ENCODE peak calls at places on chromosomes 12 and 14, in six cellular contexts. W is body of pancreas, I is MM.1S, H is cardiac muscle cell, X is spleen, V is IMR-90. D is an unnamed sample.

GRCh38 chr12:66020481-66020880 is 110.1 kb downstream of the LLPH start:
- DNase-seq in W (no peak), I (no peak), H (no peak), X (no peak), V (no peak), D (no peak)

GRCh38 chr12:105523164-105524057 is 192.9 kb downstream of the C12orf75 start:
- DNase-seq in W (peak), I (no peak), H (peak), X (no peak), V (peak), D (peak)

GRCh38 chr12:29983917-29984316 is 200.2 kb upstream of the TMTC1 start:
- DNase-seq in W (no peak), I (no peak), H (no peak), X (no peak), V (no peak), D (no peak)

GRCh38 chr12:52350786-52351185 is 16.5 kb downstream of the KRT85 start:
- DNase-seq in W (peak), I (no peak), H (no peak), X (no peak), V (no peak), D (no peak)

GRCh38 chr12:20808521-20808920 is 2.0 kb upstream of the SLCO1B3 start:
- DNase-seq in W (no peak), I (no peak), H (no peak), X (no peak), V (no peak), D (no peak)

GRCh38 chr12:108729612-108730336 is 1.5 kb downstream of the CORO1C start:
- DNase-seq in W (no peak), I (no peak), H (peak), X (no peak), V (no peak), D (peak)

GRCh38 chr12:50234347-50234746 is 49.0 kb downstream of the LIMA1 start:
- DNase-seq in W (no peak), I (no peak), H (no peak), X (no peak), V (no peak), D (no peak)

GRCh38 chr12:26696048-26696612 is 136.9 kb downstream of the ITPR2 start:
- DNase-seq in W (no peak), I (no peak), H (peak), X (no peak), V (no peak), D (no peak)

GRCh38 chr12:107122452-107122958 is 29.2 kb upstream of the CRY1 start:
- DNase-seq in W (no peak), I (no peak), H (no peak), X (no peak), V (no peak), D (no peak)

GRCh38 chr14:57382283-57382682 is 8.1 kb upstream of the NAA30 start:
- DNase-seq in W (no peak), I (no peak), H (peak), X (no peak), V (peak), D (peak)

GRCh38 chr12:99019798-99020197 is 374.7 kb downstream of the APAF1 start:
- DNase-seq in W (no peak), I (no peak), H (no peak), X (no peak), V (no peak), D (no peak)

GRCh38 chr14:68664225-68664681 is 128.6 kb downstream of the ZFP36L1 start:
- DNase-seq in W (no peak), I (no peak), H (no peak), X (no peak), V (peak), D (peak)

GRCh38 chr12:32854097-32854496 is 42.5 kb downstream of the PKP2 start:
- DNase-seq in W (no peak), I (no peak), H (peak), X (no peak), V (no peak), D (no peak)

GRCh38 chr12:57110189-57111045 is 745 bp downstream of the STAT6 start:
- DNase-seq in W (peak), I (peak), H (peak), X (peak), V (peak), D (peak)

GRCh38 chr12:122204829-122205589 is 1.5 kb downstream of the B3GNT4 start:
- DNase-seq in W (no peak), I (no peak), H (no peak), X (no peak), V (no peak), D (no peak)

GRCh38 chr12:1912580-1913376 is 5.7 kb downstream of the CACNA2D4 start:
- DNase-seq in W (no peak), I (no peak), H (no peak), X (peak), V (no peak), D (peak)

GRCh38 chr12:50542448-50542847 is 37.7 kb downstream of the DIP2B start:
- DNase-seq in W (no peak), I (no peak), H (no peak), X (no peak), V (peak), D (peak)

GRCh38 chr12:31274520-31275300 is 51.2 kb downstream of the SINHCAF start:
- DNase-seq in W (no peak), I (no peak), H (peak), X (no peak), V (no peak), D (no peak)

GRCh38 chr14:104874571-104875411 is 9.7 kb downstream of the CEP170B start:
- DNase-seq in W (peak), I (no peak), H (no peak), X (no peak), V (no peak), D (no peak)

GRCh38 chr12:12357697-12358476 is 1.0 kb downstream of the BORCS5 start:
- DNase-seq in W (no peak), I (peak), H (peak), X (no peak), V (peak), D (peak)

GRCh38 chr12:117189725-117190209 is 503 bp downstream of the FBXO21 start:
- DNase-seq in W (peak), I (no peak), H (peak), X (peak), V (peak), D (peak)

GRCh38 chr14:52015411-52016030 is 26.2 kb downstream of the RTRAF start:
- DNase-seq in W (peak), I (no peak), H (peak), X (no peak), V (peak), D (no peak)

GRCh38 chr14:102182190-102182589 is 42.5 kb downstream of the WDR20 start:
- DNase-seq in W (no peak), I (no peak), H (peak), X (no peak), V (peak), D (peak)

GRCh38 chr12:751828-752672 is at the start of gene WNK1:
- DNase-seq in W (peak), I (peak), H (peak), X (peak), V (peak), D (peak)

GRCh38 chr12:751192-751827 is 1.1 kb upstream of the WNK1 start:
- DNase-seq in W (peak), I (peak), H (peak), X (peak), V (peak), D (peak)

GRCh38 chr12:753401-754237 is 1.2 kb downstream of the WNK1 start:
- DNase-seq in W (peak), I (peak), H (peak), X (peak), V (no peak), D (no peak)

GRCh38 chr12:754238-754816 is 1.9 kb downstream of the WNK1 start:
- DNase-seq in W (peak), I (no peak), H (peak), X (no peak), V (no peak), D (no peak)

DNA sequence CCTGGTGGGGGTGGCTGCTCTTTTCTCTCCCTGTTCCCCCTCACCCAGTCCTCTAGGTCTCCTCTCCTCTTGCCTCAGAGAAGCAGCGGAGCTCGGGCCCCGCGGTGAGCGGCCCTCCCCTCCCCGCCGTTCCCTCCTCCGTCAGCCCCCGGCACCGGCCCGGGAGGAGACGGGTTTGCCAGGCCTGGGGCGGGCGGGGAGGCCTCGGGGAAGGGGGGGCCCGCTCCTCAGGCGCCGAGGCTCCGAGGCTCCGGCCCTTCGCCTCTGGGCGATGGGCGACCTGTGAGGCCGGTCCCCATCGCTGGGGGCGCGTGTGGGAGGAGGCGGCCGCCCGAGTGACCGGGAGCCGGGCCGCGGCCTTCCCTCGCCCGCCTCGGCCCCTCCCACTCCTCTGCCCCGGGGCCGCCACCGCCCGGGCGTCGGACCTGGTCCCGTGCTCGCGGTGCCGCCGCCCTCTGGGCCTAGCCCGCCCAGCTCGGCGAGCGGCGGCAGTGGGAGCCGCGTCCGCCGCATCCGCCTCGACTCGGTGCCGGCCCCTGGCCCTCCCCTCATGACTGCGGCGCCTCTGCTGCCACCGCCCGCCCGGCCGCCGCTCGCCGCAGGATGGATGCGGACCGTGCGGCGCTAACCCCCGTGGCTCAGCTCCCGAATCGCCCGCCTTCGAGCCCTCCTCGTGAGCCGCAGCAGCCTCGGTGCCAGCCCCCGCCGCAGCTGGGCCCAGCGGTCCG is 458 bp downstream of the WNK1 start:
- DNase-seq in W (peak), I (peak), H (peak), X (peak), V (peak), D (no peak)
- TF ChIP-seq CTCF in W (peak), I (no peak), H (no peak), X (peak), V (peak), D (peak)

DNA sequence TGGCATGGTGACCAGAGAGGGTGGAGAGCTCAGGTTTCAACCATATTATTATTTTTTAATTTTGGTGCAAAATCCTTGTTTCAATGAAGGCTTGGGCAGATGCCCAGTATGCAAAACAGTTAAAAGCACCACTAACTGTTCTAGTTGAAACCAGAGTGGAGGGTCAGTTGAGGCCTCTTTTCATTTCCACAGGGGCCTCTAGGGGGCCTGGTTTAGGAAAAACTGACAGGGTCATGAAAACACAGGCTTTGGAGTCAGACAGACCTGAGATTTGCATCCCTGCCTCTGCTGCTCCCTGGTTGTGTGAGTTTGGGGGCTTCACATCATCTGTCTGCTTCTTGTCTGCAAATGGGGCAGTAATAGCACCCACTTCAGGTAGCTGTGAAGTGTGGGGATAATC is 3.3 kb upstream of the RPH3A start:
- DNase-seq in W (no peak), I (no peak), H (no peak), X (no peak), V (no peak), D (no peak)
- TF ChIP-seq CTCF in W (no peak), I (no peak), H (no peak), X (no peak), V (no peak), D (no peak)

DNA sequence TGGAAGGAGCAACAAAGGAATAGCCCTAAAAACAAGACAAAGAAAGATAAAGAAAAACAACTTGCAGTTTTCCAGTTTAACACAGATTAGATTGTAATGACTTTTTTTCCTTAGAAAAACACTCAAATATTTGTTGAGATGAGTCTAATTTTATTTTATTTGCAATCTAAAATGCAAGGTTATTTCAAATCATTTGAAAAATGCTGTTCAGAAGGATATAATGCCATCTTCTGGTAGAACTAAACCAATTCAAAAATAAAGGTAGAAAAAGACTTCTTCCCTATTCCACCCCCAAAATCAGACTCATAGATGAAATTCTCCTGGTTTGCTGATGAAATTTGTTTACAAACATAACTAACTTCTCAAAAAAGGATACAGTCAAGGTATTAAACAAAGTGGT is 84.5 kb upstream of the TTC7B start:
- DNase-seq in W (no peak), I (no peak), H (peak), X (no peak), V (peak), D (no peak)
- TF ChIP-seq CTCF in W (no peak), I (no peak), H (peak), X (no peak), V (peak), D (peak)

GRCh38 chr14:29576997-29577396 is 350.6 kb downstream of the PRKD1 start:
- DNase-seq in W (no peak), I (no peak), H (no peak), X (no peak), V (peak), D (no peak)
- TF ChIP-seq CTCF in W (no peak), I (no peak), H (no peak), X (no peak), V (no peak), D (no peak)